ENCODE peak calls at places on chromosome 11, in seven cellular contexts. B, U, F, L, E, Y and D are unnamed samples.

GRCh38 chr11:71991494-71991893 is 7.2 kb upstream of the IL18BP start:
- DNase-seq in U (no peak), E (no peak), B (no peak), F (no peak), Y (no peak), L (no peak), D (no peak)

GRCh38 chr11:104146421-104146820 is 17.5 kb downstream of the PDGFD start:
- DNase-seq in Y (no peak), B (peak), L (no peak), E (no peak), F (no peak), U (no peak), D (no peak)

GRCh38 chr11:44310456-44311272 is 725 bp upstream of the ALX4 start:
- DNase-seq in E (no peak), Y (no peak), F (no peak), U (no peak), L (no peak), B (no peak), D (no peak)

GRCh38 chr11:2891291-2891690 is 5.7 kb upstream of the CDKN1C start:
- DNase-seq in Y (no peak), U (no peak), E (no peak), F (no peak), B (no peak), L (no peak), D (no peak)

GRCh38 chr11:40094954-40095353 is 1364.5 kb downstream of the LRRC4C start:
- DNase-seq in U (no peak), L (no peak), B (no peak), F (no peak), Y (peak), E (no peak), D (no peak)

GRCh38 chr11:23217072-23217471 is 356.8 kb upstream of the CCDC179 start:
- DNase-seq in B (no peak), Y (no peak), F (no peak), E (no peak), L (no peak), U (no peak), D (no peak)

GRCh38 chr11:61495801-61496601 is 12.5 kb upstream of the LRRC10B start:
- DNase-seq in E (peak), L (no peak), B (no peak), U (no peak), F (no peak), Y (no peak), D (no peak)

GRCh38 chr11:102546427-102546826 is 15.9 kb upstream of the MMP7 start:
- DNase-seq in U (no peak), E (no peak), B (no peak), Y (no peak), F (no peak), L (no peak), D (peak)

GRCh38 chr11:102010776-102011500 is 36.3 kb upstream of the CFAP300 start:
- DNase-seq in F (peak), Y (peak), U (peak), E (peak), B (peak), L (peak), D (peak)

GRCh38 chr11:72007587-72007986 is 8.9 kb downstream of the IL18BP start:
- DNase-seq in L (no peak), U (no peak), B (no peak), Y (no peak), F (no peak), E (no peak), D (no peak)

GRCh38 chr11:14886509-14886908 is 5.5 kb downstream of the CYP2R1 start:
- DNase-seq in U (no peak), F (no peak), L (no peak), B (no peak), E (no peak), Y (peak), D (no peak)

GRCh38 chr11:59680287-59681154 is 11.7 kb upstream of the PATL1 start:
- DNase-seq in E (peak), L (peak), Y (peak), F (peak), U (peak), B (peak), D (peak)

GRCh38 chr11:35367491-35367890 is 51.9 kb downstream of the SLC1A2 start:
- DNase-seq in E (peak), Y (peak), B (peak), L (no peak), F (no peak), U (no peak), D (peak)

GRCh38 chr11:77205467-77206263 is 77.6 kb downstream of the MYO7A start:
- DNase-seq in Y (no peak), E (no peak), F (no peak), B (no peak), L (no peak), U (peak), D (no peak)

GRCh38 chr11:60345489-60345888 is 18.4 kb downstream of the MS4A6E start:
- DNase-seq in E (no peak), Y (peak), U (no peak), L (no peak), B (no peak), F (no peak), D (no peak)

GRCh38 chr11:112634551-112634950 is 326.7 kb upstream of the NCAM1 start:
- DNase-seq in L (no peak), B (peak), E (no peak), F (no peak), U (no peak), Y (no peak), D (no peak)

GRCh38 chr11:71086687-71087258 is 165.6 kb downstream of the SHANK2 start:
- DNase-seq in Y (peak), B (peak), E (no peak), F (peak), U (no peak), L (no peak), D (peak)

GRCh38 chr11:13051257-13051656 is 42.1 kb downstream of the RASSF10 start:
- DNase-seq in E (no peak), U (no peak), B (no peak), F (peak), Y (no peak), L (no peak), D (no peak)

GRCh38 chr11:61071880-61072279 is 30.4 kb upstream of the CD5 start:
- DNase-seq in U (no peak), B (no peak), E (no peak), Y (no peak), F (no peak), L (no peak), D (no peak)

GRCh38 chr11:75432911-75433321 is at the start of gene KLHL35:
- DNase-seq in Y (no peak), U (no peak), F (no peak), E (no peak), B (no peak), L (no peak), D (no peak)

GRCh38 chr11:119993732-119994131 is 144.2 kb downstream of the TRIM29 start:
- DNase-seq in F (no peak), B (no peak), Y (no peak), U (no peak), L (peak), E (no peak), D (no peak)

GRCh38 chr11:123407124-123407995 is 22.7 kb upstream of the GRAMD1B start:
- DNase-seq in F (peak), B (peak), Y (peak), U (no peak), E (peak), L (peak), D (peak)

DNA sequence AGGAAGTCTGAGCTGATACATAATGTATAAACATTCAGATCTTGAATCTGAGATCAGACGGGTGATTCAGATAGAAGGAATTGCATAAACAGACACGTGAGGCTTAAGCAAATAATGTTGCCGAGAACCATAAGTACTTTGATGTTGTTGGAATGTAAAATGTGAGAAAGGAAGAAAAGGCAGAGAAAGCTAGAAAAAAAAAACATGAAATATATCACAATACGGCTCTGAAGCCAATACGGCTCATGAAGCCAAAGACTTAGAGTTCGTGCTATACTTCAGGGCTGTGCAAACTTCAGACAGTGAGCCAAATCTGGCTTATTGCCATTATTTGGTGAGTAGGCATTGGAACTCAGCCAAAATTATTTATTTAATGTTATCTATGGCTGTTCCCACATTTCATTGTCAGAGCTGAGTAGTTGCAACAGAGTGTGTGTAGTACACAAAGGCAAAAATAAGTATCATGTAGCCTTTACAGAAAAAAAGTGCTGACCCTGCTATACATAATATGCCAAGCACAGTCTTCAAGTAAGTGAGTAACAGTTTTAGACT is 673.3 kb downstream of the CNTN5 start:
- DNase-seq in F (peak), Y (peak), B (no peak), L (no peak), E (no peak), U (no peak), D (peak)
- H3K4me3 ChIP-seq in F (peak), Y (no peak), B (no peak), L (no peak), E (no peak), U (no peak), D (peak)

GRCh38 chr11:118532091-118532490 is 1.1 kb downstream of the TMEM25 start:
- DNase-seq in L (no peak), F (no peak), E (no peak), B (no peak), U (no peak), Y (no peak), D (no peak)
- H3K4me3 ChIP-seq in L (no peak), F (no peak), E (peak), B (no peak), U (peak), Y (no peak), D (no peak)

GRCh38 chr11:80435345-80435744 is 994.5 kb upstream of the TENM4 start:
- DNase-seq in L (no peak), F (no peak), B (no peak), Y (no peak), U (no peak), E (no peak), D (no peak)
- H3K4me3 ChIP-seq in L (no peak), F (no peak), B (no peak), Y (no peak), U (no peak), E (no peak), D (no peak)

DNA sequence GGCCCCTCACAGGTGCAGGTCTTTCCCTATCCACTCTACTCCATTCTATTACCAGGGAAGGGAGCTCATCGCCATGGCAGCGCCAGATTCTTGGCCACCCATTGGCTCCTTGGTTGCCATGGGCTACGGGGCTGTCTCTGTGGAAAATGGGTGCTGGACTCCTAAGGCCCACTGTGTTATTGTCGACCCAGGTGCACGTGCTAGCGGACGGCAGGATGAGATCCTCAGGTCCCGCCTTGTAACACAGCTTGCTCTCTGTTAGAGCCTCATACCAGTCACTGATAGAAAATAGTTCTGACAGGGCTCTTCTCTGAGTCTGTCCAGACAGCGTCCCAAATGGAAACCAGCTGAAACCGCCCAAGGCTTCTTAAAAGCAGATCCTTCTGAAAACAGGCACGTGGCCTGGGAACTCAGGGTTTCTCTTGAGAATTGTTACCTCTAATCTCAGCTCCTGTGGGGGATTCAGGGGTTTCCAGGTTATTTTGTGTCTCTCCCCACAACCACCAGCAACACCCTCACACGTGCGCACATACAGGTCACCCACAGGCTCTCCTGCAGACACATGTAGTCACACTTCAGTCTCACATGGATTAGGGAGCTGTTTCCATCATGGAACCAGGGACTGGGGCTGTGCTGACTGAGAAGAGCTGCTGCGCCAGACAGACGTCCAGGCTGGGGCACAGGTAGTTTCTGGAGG is 1.5 kb downstream of the TUB start:
- DNase-seq in Y (peak), U (peak), L (no peak), E (no peak), F (peak), B (peak), D (no peak)
- H3K4me3 ChIP-seq in Y (peak), U (no peak), L (peak), E (no peak), F (peak), B (peak), D (no peak)

GRCh38 chr11:133303262-133303661 is 229.0 kb downstream of the OPCML start:
- DNase-seq in B (no peak), L (no peak), U (no peak), Y (no peak), F (no peak), E (no peak), D (no peak)
- H3K4me3 ChIP-seq in B (no peak), L (no peak), U (no peak), Y (no peak), F (no peak), E (no peak), D (no peak)

GRCh38 chr11:92960886-92961285 is 8.6 kb upstream of the MTNR1B start:
- DNase-seq in B (no peak), F (no peak), E (no peak), L (no peak), U (no peak), Y (no peak), D (no peak)
- H3K4me3 ChIP-seq in B (no peak), F (no peak), E (no peak), L (no peak), U (no peak), Y (no peak), D (no peak)

DNA sequence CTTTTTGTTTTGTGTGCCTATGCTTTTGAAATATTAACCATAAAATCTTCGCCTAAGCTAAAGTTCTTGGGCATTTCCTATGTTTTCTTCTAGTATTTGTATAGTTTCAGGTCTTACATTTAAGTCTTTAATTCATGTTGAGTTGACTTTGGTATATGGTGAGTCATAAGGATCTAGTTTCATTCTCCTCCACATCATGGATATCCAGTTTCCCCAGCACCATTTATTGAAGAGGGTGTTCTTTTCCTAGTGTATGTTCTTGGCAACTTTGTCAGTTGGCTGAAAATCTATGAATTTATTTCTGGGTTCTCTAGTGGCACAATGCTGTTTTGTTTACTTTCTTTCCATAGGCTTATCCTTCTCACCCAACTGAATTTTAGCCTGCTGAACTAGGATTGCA is 49.0 kb downstream of the CTSC start:
- DNase-seq in Y (no peak), F (no peak), L (no peak), U (no peak), E (no peak), B (no peak), D (no peak)
- H3K4me3 ChIP-seq in Y (no peak), F (no peak), L (no peak), U (no peak), E (no peak), B (no peak), D (no peak)

GRCh38 chr11:67404515-67405195 is 772 bp downstream of the TBC1D10C start:
- DNase-seq in Y (no peak), B (no peak), U (peak), L (no peak), E (no peak), F (no peak), D (no peak)
- H3K4me3 ChIP-seq in Y (no peak), B (no peak), U (peak), L (peak), E (no peak), F (no peak), D (no peak)

DNA sequence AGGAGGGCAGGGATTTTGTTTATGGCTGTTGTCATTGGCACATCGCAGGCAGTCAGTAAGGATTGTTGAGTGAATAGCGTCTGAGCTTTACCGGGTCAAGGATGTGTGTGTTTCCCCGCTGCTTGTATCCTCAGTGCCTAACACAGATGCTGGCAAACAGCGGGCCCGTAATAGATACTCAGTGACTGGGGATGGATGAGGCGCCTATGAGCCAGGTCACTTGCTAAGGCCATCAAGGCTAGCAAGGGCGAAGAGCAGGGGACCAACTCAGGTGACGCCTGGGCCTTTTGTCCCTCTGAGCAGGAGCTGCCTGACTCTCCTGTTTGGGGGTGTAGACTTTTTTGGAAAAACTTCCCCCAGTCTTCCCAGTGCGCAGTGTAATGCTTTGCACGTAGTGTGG is 118.1 kb downstream of the HIPK3 start:
- DNase-seq in U (no peak), B (no peak), E (no peak), F (no peak), Y (no peak), L (no peak), D (no peak)
- H3K4me3 ChIP-seq in U (no peak), B (peak), E (peak), F (peak), Y (no peak), L (no peak), D (peak)

GRCh38 chr11:16239130-16240105 is 116.9 kb downstream of the SOX6 start:
- DNase-seq in L (no peak), F (no peak), E (no peak), B (no peak), U (no peak), Y (no peak), D (no peak)
- H3K4me3 ChIP-seq in L (no peak), F (no peak), E (peak), B (no peak), U (no peak), Y (no peak), D (no peak)